ENCODE peak calls at places on chromosome 13, in ten cellular contexts. N is HFFc6, M is AG04450, Y is fibroblast of pulmonary artery, E is upper lobe of left lung, J is mammary epithelial cell, F is colonic mucosa, S is GM12865, Z is OCI-LY7, Q is epithelial cell of esophagus. X is an unnamed sample.

GRCh38 chr13:77779461-77780272 is 82.2 kb downstream of the SLAIN1 start:
- DNase-seq in N (peak), M (peak), Y (peak), E (no peak), J (peak), F (peak), S (peak), Z (peak), Q (peak), X (peak)

GRCh38 chr13:92592757-92593156 is 633.9 kb upstream of the GPC6 start:
- DNase-seq in N (no peak), M (no peak), Y (no peak), E (no peak), J (no peak), F (no peak), S (no peak), Z (no peak), Q (no peak), X (no peak)

GRCh38 chr13:30796833-30797601 is 61.7 kb downstream of the ALOX5AP start:
- DNase-seq in N (no peak), M (no peak), Y (peak), E (no peak), J (peak), F (no peak), S (peak), Z (no peak), Q (peak), X (peak)

GRCh38 chr13:94065741-94066140 is 413.7 kb downstream of the DCT start:
- DNase-seq in N (peak), M (peak), Y (peak), E (no peak), J (no peak), F (no peak), S (no peak), Z (no peak), Q (no peak), X (no peak)

GRCh38 chr13:73341748-73342147 is 282.9 kb downstream of the KLF5 start:
- DNase-seq in N (peak), M (no peak), Y (peak), E (no peak), J (no peak), F (no peak), S (no peak), Z (no peak), Q (peak), X (no peak)

GRCh38 chr13:53048880-53049279 is 20.3 kb downstream of the OLFM4 start:
- DNase-seq in N (no peak), M (no peak), Y (no peak), E (no peak), J (no peak), F (no peak), S (no peak), Z (no peak), Q (no peak), X (no peak)

GRCh38 chr13:97327521-97328221 is 105.5 kb downstream of the MBNL2 start:
- DNase-seq in N (no peak), M (no peak), Y (no peak), E (no peak), J (peak), F (no peak), S (no peak), Z (no peak), Q (peak), X (no peak)

GRCh38 chr13:100883453-100883852 is 208.9 kb upstream of the TMTC4 start:
- DNase-seq in N (no peak), M (no peak), Y (no peak), E (no peak), J (no peak), F (no peak), S (no peak), Z (no peak), Q (no peak), X (no peak)

GRCh38 chr13:48626077-48626449 is 27.7 kb upstream of the CYSLTR2 start:
- DNase-seq in N (no peak), M (no peak), Y (peak), E (no peak), J (no peak), F (no peak), S (no peak), Z (no peak), Q (no peak), X (no peak)

GRCh38 chr13:78674638-78675037 is 15.7 kb upstream of the OBI1 start:
- DNase-seq in N (no peak), M (no peak), Y (no peak), E (no peak), J (no peak), F (no peak), S (no peak), Z (no peak), Q (no peak), X (no peak)

GRCh38 chr13:36531746-36532486 is 99.6 kb downstream of the CCNA1 start:
- DNase-seq in N (no peak), M (no peak), Y (peak), E (no peak), J (peak), F (no peak), S (no peak), Z (no peak), Q (peak), X (no peak)

GRCh38 chr13:96946709-96947311 is 47.5 kb downstream of the OXGR1 start:
- DNase-seq in N (no peak), M (no peak), Y (no peak), E (no peak), J (no peak), F (peak), S (no peak), Z (no peak), Q (peak), X (no peak)

GRCh38 chr13:79767126-79767525 is 286.2 kb downstream of the NDFIP2 start:
- DNase-seq in N (no peak), M (no peak), Y (no peak), E (no peak), J (no peak), F (no peak), S (no peak), Z (no peak), Q (peak), X (no peak)

GRCh38 chr13:31882794-31883193 is 143.5 kb downstream of the RXFP2 start:
- DNase-seq in N (no peak), M (no peak), Y (no peak), E (no peak), J (no peak), F (no peak), S (no peak), Z (no peak), Q (no peak), X (no peak)

GRCh38 chr13:51518847-51519246 is 65.4 kb upstream of the WDFY2 start:
- DNase-seq in N (peak), M (no peak), Y (no peak), E (no peak), J (peak), F (no peak), S (no peak), Z (no peak), Q (peak), X (no peak)

GRCh38 chr13:110394371-110394841 is 87.3 kb downstream of the COL4A2 start:
- DNase-seq in N (no peak), M (no peak), Y (peak), E (no peak), J (no peak), F (no peak), S (no peak), Z (no peak), Q (peak), X (no peak)

DNA sequence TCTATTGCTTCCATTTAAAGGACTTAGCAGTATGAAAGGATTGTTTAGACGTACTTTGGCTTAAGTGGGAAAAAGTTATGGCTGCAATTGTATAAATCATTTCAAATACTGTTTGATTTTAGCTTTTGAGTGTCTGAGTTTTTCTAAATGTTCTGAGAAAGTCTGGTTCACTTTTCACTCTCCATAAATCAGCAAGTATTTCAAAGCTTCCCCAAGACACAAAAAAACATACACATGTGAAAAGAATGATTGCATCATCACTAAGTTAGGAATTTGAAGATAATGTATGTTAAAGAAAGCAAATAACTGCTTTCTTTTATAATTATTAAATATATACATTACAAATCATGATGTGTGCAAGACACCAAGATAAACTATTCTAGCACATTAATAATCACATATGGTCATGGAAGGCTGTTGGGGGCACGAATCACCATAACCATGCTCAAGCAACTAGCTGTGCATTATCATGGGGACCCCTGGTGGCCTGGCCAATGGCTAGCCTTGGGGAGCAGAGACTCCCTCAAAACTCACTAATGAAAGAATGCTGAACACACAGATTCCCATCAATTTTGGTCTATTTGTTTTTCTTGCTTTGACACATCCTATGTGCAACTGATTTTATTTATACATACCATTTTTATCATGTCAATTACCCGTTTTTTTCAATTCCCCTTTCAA is 111.1 kb downstream of the MIPEP start:
- DNase-seq in N (no peak), M (no peak), Y (no peak), E (no peak), J (no peak), F (no peak), S (no peak), Z (peak), Q (no peak), X (no peak)
- TF ChIP-seq CTCF in N (peak), M (peak), Y (peak), E (no peak), J (no peak), F (no peak), S (peak), Z (peak), Q (no peak), X (peak)

GRCh38 chr13:38530492-38530891 is 156.4 kb upstream of the FREM2 start:
- DNase-seq in N (peak), M (no peak), Y (peak), E (no peak), J (peak), F (no peak), S (peak), Z (no peak), Q (peak), X (no peak)
- TF ChIP-seq CTCF in N (peak), M (no peak), Y (peak), E (no peak), J (peak), F (no peak), S (peak), Z (peak), Q (peak), X (peak)

GRCh38 chr13:27869436-27870090 is 50.2 kb upstream of the PDX1 start:
- DNase-seq in N (no peak), M (no peak), Y (no peak), E (no peak), J (no peak), F (no peak), S (no peak), Z (no peak), Q (no peak), X (no peak)

DNA sequence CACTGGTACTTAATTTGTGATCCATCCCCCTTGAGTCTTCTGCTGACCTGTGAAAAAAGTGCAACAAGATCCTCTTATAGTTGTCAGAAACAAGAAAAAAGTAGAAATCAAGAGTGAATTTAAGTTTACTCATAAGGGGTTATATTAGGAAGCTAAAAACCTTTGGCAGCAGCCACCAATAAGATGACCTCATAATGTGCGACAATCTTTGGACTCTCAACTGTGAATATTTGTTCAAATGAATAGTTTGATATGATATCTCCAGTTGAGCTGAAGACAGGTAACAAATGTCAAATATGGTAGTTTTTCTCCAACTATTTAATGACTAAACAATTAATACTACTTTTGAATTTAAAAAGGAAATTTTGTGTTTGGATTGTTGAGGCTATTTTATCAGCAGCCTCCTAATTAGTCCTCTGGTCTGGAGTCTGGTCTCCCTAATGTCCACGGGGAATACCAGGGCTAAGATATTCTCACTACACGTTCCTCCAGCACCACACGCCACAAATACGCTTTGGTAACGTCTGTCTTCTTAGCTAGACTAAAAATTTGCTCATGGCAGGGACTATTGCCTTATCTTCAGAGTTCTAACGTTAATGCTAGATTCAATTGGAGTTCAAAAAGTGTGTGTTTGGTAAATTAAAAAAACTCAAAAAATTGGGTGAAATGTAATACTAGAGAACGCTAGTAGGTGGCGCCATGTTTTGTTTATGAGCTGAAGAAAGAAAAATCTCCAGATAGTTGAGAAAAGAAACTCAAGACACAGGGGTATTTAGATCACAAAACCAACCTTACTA is 51.0 kb upstream of the PDX1 start:
- DNase-seq in N (no peak), M (no peak), Y (peak), E (no peak), J (no peak), F (no peak), S (peak), Z (peak), Q (peak), X (peak)
- TF ChIP-seq CTCF in N (peak), M (peak), Y (peak), E (peak), J (peak), F (peak), S (peak), Z (peak), Q (peak), X (peak)

GRCh38 chr13:95660981-95661581 is 15.9 kb upstream of the DNAJC3 start:
- DNase-seq in N (peak), M (no peak), Y (peak), E (no peak), J (peak), F (no peak), S (peak), Z (peak), Q (peak), X (peak)
- TF ChIP-seq CTCF in N (peak), M (peak), Y (peak), E (peak), J (peak), F (peak), S (peak), Z (peak), Q (peak), X (peak)

DNA sequence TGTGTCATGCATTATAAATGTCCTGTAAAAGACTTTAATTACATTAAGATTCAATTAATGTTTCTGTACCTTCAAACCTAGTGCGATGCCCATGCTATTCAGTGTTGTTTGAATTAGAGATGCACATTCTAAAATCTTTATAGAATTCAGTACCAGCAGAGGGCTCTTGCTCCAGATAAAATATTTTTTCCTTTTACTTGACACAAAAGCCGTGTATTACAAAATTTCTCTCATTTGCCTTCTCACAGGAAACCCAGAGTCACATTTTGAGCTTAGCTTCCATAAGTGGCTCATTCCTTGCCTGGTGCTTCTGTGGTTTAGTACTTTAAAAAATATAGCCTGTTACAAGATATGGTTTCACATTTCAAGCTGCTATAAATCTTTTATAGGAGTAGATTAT is 101.2 kb downstream of the RNF17 start:
- DNase-seq in N (peak), M (no peak), Y (peak), E (no peak), J (no peak), F (no peak), S (no peak), Z (peak), Q (no peak), X (no peak)
- TF ChIP-seq CTCF in N (peak), M (peak), Y (peak), E (no peak), J (no peak), F (no peak), S (no peak), Z (peak), Q (peak), X (no peak)

GRCh38 chr13:49679244-49679643 is 12.0 kb downstream of the EBPL start:
- DNase-seq in N (no peak), M (no peak), Y (peak), E (no peak), J (no peak), F (no peak), S (peak), Z (peak), Q (peak), X (peak)
- TF ChIP-seq CTCF in N (no peak), M (peak), Y (peak), E (no peak), J (no peak), F (no peak), S (peak), Z (peak), Q (peak), X (peak)

GRCh38 chr13:66837246-66837645 is 392.9 kb downstream of the PCDH9 start:
- DNase-seq in N (no peak), M (no peak), Y (no peak), E (peak), J (no peak), F (no peak), S (no peak), Z (no peak), Q (no peak), X (no peak)
- TF ChIP-seq CTCF in N (no peak), M (no peak), Y (no peak), E (no peak), J (no peak), F (no peak), S (no peak), Z (no peak), Q (no peak), X (no peak)

GRCh38 chr13:108220042-108220441 is 1.9 kb downstream of the ABHD13 start:
- DNase-seq in N (no peak), M (no peak), Y (no peak), E (no peak), J (peak), F (peak), S (peak), Z (no peak), Q (peak), X (no peak)
- TF ChIP-seq CTCF in N (no peak), M (no peak), Y (no peak), E (no peak), J (peak), F (no peak), S (no peak), Z (peak), Q (peak), X (peak)

DNA sequence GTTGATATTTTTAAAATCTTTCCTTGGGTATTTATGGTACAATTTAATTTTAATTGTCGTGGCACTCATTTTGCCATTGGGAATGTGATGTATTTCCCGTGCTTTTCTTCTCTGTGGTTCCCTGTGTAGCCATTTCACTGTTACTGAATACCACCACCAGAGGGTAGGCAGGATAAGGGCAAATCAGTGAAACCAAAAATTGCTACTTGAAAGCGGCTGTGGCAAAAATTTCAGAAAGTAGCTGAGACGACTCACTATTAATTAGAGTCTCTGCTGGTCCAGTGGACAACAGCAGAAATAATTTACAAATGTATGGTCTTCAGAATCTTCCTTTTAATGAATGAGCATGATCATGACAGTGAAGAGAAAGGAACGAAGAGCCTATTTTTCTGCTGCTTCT is 34.4 kb upstream of the MIR17HG start:
- DNase-seq in N (peak), M (no peak), Y (peak), E (no peak), J (peak), F (no peak), S (peak), Z (peak), Q (peak), X (no peak)
- TF ChIP-seq CTCF in N (peak), M (peak), Y (peak), E (peak), J (peak), F (peak), S (peak), Z (no peak), Q (peak), X (peak)

DNA sequence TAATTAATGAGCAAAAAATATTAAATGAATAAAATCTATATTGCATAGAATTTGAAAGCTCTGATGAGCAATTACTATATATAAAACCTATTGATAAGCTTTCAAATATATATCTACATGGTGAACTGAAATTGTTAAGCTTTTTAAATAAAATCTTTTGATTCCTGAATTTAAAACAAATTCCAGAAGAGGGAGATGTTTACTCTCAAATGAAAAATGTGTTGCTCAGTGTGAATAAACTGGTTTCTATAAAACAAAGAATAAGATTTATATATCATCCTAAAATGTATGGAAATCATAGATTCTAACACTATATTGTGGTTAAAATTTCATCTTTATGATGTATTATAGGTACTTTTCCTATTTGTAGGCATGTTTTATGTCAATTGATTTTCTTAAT is 171.5 kb upstream of the SLITRK6 start:
- DNase-seq in N (no peak), M (no peak), Y (peak), E (no peak), J (no peak), F (no peak), S (no peak), Z (no peak), Q (peak), X (no peak)
- TF ChIP-seq CTCF in N (no peak), M (no peak), Y (peak), E (no peak), J (no peak), F (no peak), S (no peak), Z (no peak), Q (peak), X (no peak)

X was measured in GM10248.